ENCODE peak calls at places on chromosome 7, in seven cellular contexts. U is nephron progenitor cell, K is GM23338, B is GM13977, O is hepatocyte, W is upper lobe of right lung, F is uterus. T is an unnamed sample.

GRCh38 chr7:151063212-151063561 is 3.8 kb downstream of the SLC4A2 start:
- DNase-seq in U (no peak), K (peak), B (no peak), O (peak), W (no peak), F (peak), T (no peak)

GRCh38 chr7:25857376-25858067 is 294.5 kb upstream of the NFE2L3 start:
- DNase-seq in U (peak), K (peak), B (no peak), O (peak), W (no peak), F (peak), T (no peak)

GRCh38 chr7:156949541-156950380 is at the start of gene NOM1:
- DNase-seq in U (peak), K (peak), B (peak), O (peak), W (peak), F (peak), T (peak)

GRCh38 chr7:128923411-128923800 is 12.9 kb upstream of the KCP start:
- DNase-seq in U (no peak), K (no peak), B (no peak), O (no peak), W (peak), F (no peak), T (no peak)

GRCh38 chr7:44482502-44483485 is 7.7 kb downstream of the NUDCD3 start:
- DNase-seq in U (no peak), K (no peak), B (no peak), O (no peak), W (no peak), F (no peak), T (no peak)

GRCh38 chr7:107045195-107045960 is 873 bp downstream of the PRKAR2B start:
- DNase-seq in U (peak), K (peak), B (no peak), O (no peak), W (no peak), F (no peak), T (no peak)

GRCh38 chr7:23458044-23458443 is 12.2 kb downstream of the IGF2BP3 start:
- DNase-seq in U (no peak), K (no peak), B (no peak), O (no peak), W (no peak), F (no peak), T (no peak)

GRCh38 chr7:149496642-149497391 is 792 bp downstream of the ZNF746 start:
- DNase-seq in U (peak), K (peak), B (peak), O (peak), W (peak), F (peak), T (peak)

GRCh38 chr7:132422502-132423101 is 153.7 kb downstream of the PLXNA4 start:
- DNase-seq in U (peak), K (no peak), B (no peak), O (peak), W (no peak), F (peak), T (no peak)

GRCh38 chr7:103094102-103094501 is 19.2 kb downstream of the ARMC10 start:
- DNase-seq in U (no peak), K (no peak), B (no peak), O (no peak), W (no peak), F (no peak), T (no peak)

GRCh38 chr7:108329514-108329913 is 126.7 kb downstream of the NRCAM start:
- DNase-seq in U (no peak), K (peak), B (no peak), O (no peak), W (no peak), F (no peak), T (no peak)

GRCh38 chr7:94338921-94339371 is 55.7 kb upstream of the COL1A2 start:
- DNase-seq in U (no peak), K (no peak), B (no peak), O (no peak), W (no peak), F (no peak), T (no peak)

DNA sequence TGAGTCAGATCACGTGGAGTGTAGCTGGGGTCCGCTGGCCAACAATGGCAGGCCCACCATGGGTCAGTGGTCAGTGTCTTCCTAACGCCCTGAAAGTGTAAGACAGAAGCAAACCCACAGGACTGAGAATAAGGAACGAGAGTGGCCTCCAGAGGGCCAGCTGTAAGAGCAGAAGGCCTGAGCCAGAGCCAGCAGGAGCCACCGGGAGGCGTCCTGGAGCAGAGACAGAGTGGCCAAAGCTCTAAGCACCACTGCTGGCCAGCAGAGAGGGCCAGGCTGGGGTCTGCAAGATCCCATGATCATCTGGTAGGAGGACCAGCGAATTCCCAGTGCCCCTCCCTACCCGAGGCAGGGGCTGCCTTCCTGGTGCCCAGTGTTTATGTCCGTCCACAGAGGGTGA is 9.2 kb downstream of the CCDC201 start:
- DNase-seq in U (no peak), K (peak), B (no peak), O (no peak), W (no peak), F (no peak), T (no peak)
- TF ChIP-seq CTCF in U (no peak), K (peak), B (peak), O (peak), W (no peak), F (no peak), T (peak)

GRCh38 chr7:134879815-134880475 is 100.5 kb downstream of the CALD1 start:
- DNase-seq in U (no peak), K (no peak), B (no peak), O (no peak), W (no peak), F (no peak), T (no peak)

GRCh38 chr7:134874407-134874806 is 95.0 kb downstream of the CALD1 start:
- DNase-seq in U (no peak), K (no peak), B (no peak), O (no peak), W (no peak), F (no peak), T (no peak)

GRCh38 chr7:134882481-134882880 is 103.0 kb downstream of the CALD1 start:
- DNase-seq in U (no peak), K (no peak), B (no peak), O (no peak), W (no peak), F (no peak), T (no peak)

GRCh38 chr7:134875867-134876266 is 96.4 kb downstream of the CALD1 start:
- DNase-seq in U (no peak), K (no peak), B (no peak), O (no peak), W (no peak), F (no peak), T (no peak)

GRCh38 chr7:134878731-134879295 is 99.4 kb downstream of the CALD1 start:
- DNase-seq in U (no peak), K (no peak), B (no peak), O (no peak), W (no peak), F (no peak), T (no peak)
- TF ChIP-seq CTCF in U (no peak), K (peak), B (peak), O (no peak), W (no peak), F (no peak), T (no peak)

GRCh38 chr7:155252388-155252957 is 45.2 kb upstream of the INSIG1 start:
- DNase-seq in U (no peak), K (no peak), B (no peak), O (no peak), W (no peak), F (no peak), T (no peak)
- TF ChIP-seq CTCF in U (no peak), K (no peak), B (no peak), O (no peak), W (no peak), F (no peak), T (no peak)

GRCh38 chr7:5282464-5283316 is at the start of gene SLC29A4:
- DNase-seq in U (peak), K (no peak), B (peak), O (peak), W (peak), F (peak), T (no peak)

GRCh38 chr7:5286933-5287332 is 4.2 kb downstream of the SLC29A4 start:
- DNase-seq in U (no peak), K (no peak), B (no peak), O (no peak), W (no peak), F (no peak), T (no peak)

GRCh38 chr7:5283421-5284303 is 919 bp downstream of the SLC29A4 start:
- DNase-seq in U (peak), K (peak), B (no peak), O (no peak), W (no peak), F (peak), T (no peak)

GRCh38 chr7:5287802-5288201 is 5.1 kb downstream of the SLC29A4 start:
- DNase-seq in U (no peak), K (no peak), B (no peak), O (no peak), W (no peak), F (no peak), T (no peak)

DNA sequence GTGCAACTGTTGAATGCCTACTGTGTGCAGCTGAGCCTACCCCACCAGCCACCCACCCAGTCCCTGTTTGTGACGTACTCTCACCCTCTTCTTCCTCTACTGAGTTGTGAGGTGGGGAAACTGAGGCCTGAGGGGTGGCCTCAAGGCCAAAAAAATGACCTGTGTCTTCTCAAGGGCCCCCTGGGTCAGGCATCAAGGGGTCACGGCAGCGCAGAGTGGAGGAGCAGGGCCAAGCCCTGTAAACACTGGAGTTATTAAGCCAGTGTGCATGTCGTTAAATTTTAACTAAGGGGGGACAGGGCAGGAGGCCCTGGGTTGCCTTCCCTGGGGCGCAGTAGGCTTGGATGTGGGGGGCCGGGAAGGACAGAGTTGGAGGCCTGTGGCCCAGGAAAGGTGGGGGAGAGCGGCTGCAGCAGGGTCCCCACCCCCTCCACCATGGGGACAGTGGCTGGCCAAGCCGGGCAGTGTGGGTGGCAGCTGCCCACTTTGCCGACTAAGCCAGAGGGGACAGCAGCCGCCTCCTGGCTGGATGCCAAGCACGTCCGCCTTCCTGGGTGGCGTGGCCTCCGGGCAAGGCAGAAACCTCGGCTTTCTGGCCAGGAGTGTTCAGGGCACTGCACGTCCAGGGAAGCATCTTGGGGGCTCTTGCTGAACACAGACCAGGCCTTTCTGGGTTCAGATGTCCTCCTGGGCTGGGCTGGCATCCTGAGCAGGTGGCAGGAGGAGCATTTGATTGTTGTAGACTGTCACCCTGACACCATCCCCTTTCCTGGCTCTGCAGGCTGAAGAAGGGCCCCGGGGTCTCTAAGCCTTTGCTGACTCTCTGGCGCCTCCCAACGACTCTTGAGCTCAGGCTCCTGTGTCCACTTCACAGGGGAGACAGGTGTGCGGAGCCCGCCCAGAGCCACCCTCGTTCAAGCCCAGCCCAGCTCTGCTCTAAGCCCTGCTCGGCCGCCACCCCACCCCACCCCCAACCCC is 1.9 kb downstream of the SLC29A4 start:
- DNase-seq in U (peak), K (peak), B (peak), O (peak), W (peak), F (no peak), T (peak)
- TF ChIP-seq CTCF in U (peak), K (peak), B (peak), O (peak), W (peak), F (no peak), T (peak)

DNA sequence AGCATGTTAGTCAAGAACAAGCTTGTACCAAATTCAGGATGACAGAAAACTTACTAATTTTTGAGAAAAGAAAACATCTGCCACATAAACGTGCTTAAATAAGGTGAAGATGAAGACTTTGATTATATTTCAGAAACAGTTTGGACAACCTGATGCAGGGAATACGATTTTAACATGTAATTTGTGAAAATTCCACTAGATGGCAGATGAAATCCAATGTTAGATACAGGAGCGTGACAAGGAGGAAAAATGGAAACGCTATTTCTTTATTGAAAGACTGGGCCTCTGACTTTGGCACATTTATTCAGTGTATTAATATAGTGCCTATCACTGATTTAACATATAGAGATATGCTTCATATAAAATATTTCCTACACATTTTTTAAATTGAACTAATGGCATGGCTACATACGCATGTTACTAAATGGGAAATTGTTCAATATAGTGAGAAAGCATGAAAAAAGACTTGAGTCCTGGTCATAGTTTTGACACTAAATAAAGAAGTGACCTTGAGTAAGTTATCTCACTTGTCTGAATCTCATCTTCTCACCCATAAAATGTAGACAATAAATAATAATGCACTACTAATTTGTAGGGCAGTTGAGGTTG is 60.7 kb downstream of the CD36 start:
- DNase-seq in U (peak), K (peak), B (peak), O (peak), W (no peak), F (no peak), T (no peak)
- TF ChIP-seq CTCF in U (peak), K (peak), B (peak), O (peak), W (peak), F (peak), T (peak)

DNA sequence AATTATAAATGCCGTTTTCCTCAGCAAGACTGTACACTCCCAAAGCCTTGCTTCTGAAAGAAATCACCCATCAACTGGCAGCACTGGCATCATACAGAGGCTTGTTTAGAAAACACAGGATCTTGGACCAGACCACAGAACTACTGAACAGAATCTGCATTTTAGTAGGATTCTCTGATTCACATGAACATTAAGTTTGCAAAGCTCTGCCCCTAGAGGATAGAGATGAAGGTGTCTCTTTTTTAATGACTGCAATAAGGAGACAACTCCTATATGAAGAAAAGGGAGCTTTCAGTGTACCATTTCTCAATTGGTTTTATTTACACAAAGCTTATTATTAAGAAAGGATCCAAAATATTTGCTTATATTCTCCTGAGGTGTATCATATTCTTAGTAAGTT is 172.7 kb downstream of the AGMO start:
- DNase-seq in U (no peak), K (no peak), B (no peak), O (no peak), W (no peak), F (no peak), T (no peak)
- TF ChIP-seq CTCF in U (no peak), K (no peak), B (no peak), O (no peak), W (no peak), F (no peak), T (peak)

DNA sequence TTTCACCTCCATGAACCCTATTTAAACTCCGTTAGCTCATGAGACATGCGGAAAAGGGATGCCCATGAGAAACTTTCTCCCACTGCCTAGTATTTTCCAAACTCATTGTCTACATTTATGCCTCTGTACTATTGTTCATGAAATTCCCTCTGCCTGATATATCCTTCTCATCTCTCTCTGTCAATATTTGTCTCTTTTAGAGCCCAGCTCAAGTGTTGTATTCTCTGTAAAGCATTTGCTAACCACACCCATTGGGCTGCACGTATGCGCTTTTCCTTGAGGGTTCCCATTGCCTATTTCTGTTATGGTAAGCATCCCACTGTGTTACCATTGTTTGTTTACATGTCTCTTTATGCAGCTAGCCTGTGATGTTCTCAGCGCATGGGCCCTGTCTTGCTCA is 211.4 kb downstream of the MDFIC start:
- DNase-seq in U (no peak), K (no peak), B (no peak), O (no peak), W (no peak), F (no peak), T (no peak)
- TF ChIP-seq CTCF in U (no peak), K (no peak), B (no peak), O (no peak), W (no peak), F (no peak), T (no peak)